ENCODE peak calls at places on chromosomes 6 and 20, in ten cellular contexts. O is fibroblast of lung, B is K562, Y is OCI-LY7, R is hepatocyte, V is HepG2, D is PC-3, N is PC-9, K is GM23248, M is neuronal stem cell. W is an unnamed sample.

GRCh38 chr6:145235207-145235606 is 500.1 kb downstream of the EPM2A start:
- DNase-seq in K (no peak), D (peak), M (no peak), O (no peak), N (no peak), R (no peak), Y (no peak), V (no peak), B (no peak), W (no peak)

GRCh38 chr6:162147805-162148204 is 579.8 kb downstream of the PRKN start:
- DNase-seq in D (no peak), K (no peak), O (no peak), M (no peak), Y (no peak), N (no peak), R (no peak), B (no peak), V (no peak), W (no peak)

GRCh38 chr6:4264076-4264475 is 128.7 kb upstream of the ECI2 start:
- DNase-seq in R (no peak), Y (no peak), V (no peak), N (no peak), O (no peak), M (no peak), B (no peak), K (no peak), D (no peak), W (no peak)

GRCh38 chr20:12729326-12729725 is 279.4 kb upstream of the SPTLC3 start:
- DNase-seq in V (no peak), R (no peak), D (peak), O (no peak), M (no peak), B (no peak), N (no peak), K (no peak), Y (no peak), W (no peak)

GRCh38 chr6:149545258-149545753 is 537 bp downstream of the PPIL4 start:
- DNase-seq in R (peak), B (peak), O (peak), N (peak), V (peak), Y (peak), K (peak), M (peak), D (peak), W (peak)

GRCh38 chr6:85452441-85452881 is 2.6 kb downstream of the NT5E start:
- DNase-seq in D (no peak), O (peak), R (no peak), B (no peak), K (peak), M (no peak), Y (no peak), V (no peak), N (no peak), W (no peak)

GRCh38 chr6:132768051-132768517 is 10.4 kb upstream of the VNN2 start:
- DNase-seq in N (no peak), O (no peak), M (peak), K (peak), Y (peak), B (peak), V (peak), D (peak), R (peak), W (peak)

GRCh38 chr20:47734870-47735269 is 50.4 kb downstream of the SULF2 start:
- DNase-seq in K (no peak), R (no peak), M (no peak), Y (no peak), V (no peak), B (no peak), N (no peak), D (no peak), O (no peak), W (no peak)

GRCh38 chr6:37432590-37432915 is 468 bp upstream of the CMTR1 start:
- DNase-seq in K (no peak), M (no peak), Y (no peak), N (no peak), V (no peak), O (no peak), D (no peak), R (peak), B (no peak), W (no peak)

GRCh38 chr20:6838181-6838826 is 70.8 kb downstream of the BMP2 start:
- DNase-seq in B (no peak), R (no peak), O (no peak), V (no peak), K (no peak), M (no peak), Y (no peak), N (no peak), D (peak), W (peak)

GRCh38 chr20:41669708-41670263 is 51.6 kb upstream of the CHD6 start:
- DNase-seq in K (peak), M (no peak), D (no peak), N (no peak), B (peak), V (no peak), R (no peak), Y (no peak), O (no peak), W (no peak)

GRCh38 chr6:14861491-14861943 is 384.4 kb upstream of the JARID2 start:
- DNase-seq in V (no peak), Y (no peak), K (no peak), M (no peak), N (no peak), O (no peak), B (peak), D (no peak), R (no peak), W (peak)

GRCh38 chr20:23200914-23201313 is 114.8 kb upstream of the CD93 start:
- DNase-seq in N (peak), R (peak), M (no peak), B (peak), K (peak), V (peak), D (peak), O (peak), Y (no peak), W (peak)

GRCh38 chr6:28488916-28489365 is 26.7 kb downstream of the GPX6 start:
- DNase-seq in Y (no peak), B (peak), M (peak), K (peak), V (peak), O (peak), D (peak), N (peak), R (peak), W (peak)

GRCh38 chr6:158519354-158519753 is 40.5 kb upstream of the TMEM181 start:
- DNase-seq in V (no peak), K (no peak), O (no peak), B (no peak), R (no peak), D (no peak), N (no peak), M (no peak), Y (no peak), W (no peak)

GRCh38 chr20:51767867-51768758 is at the start of gene ATP9A:
- DNase-seq in D (peak), Y (no peak), M (no peak), N (no peak), V (no peak), O (peak), R (peak), B (no peak), K (peak), W (peak)

GRCh38 chr6:37343248-37343647 is 10.5 kb upstream of the RNF8 start:
- DNase-seq in M (no peak), V (no peak), N (no peak), Y (no peak), O (no peak), R (no peak), B (no peak), D (no peak), K (no peak), W (no peak)

GRCh38 chr6:142833054-142833453 is 111.9 kb downstream of the HIVEP2 start:
- DNase-seq in R (no peak), K (peak), B (no peak), N (peak), D (peak), V (no peak), O (peak), M (no peak), Y (no peak), W (no peak)

GRCh38 chr6:43575105-43575771 is 600 bp downstream of the XPO5 start:
- DNase-seq in K (peak), R (peak), O (peak), N (no peak), V (peak), D (peak), Y (peak), M (peak), B (peak), W (peak)

GRCh38 chr6:147000545-147001488 is 203.4 kb upstream of the STXBP5 start:
- DNase-seq in R (peak), Y (no peak), O (peak), N (no peak), B (peak), D (no peak), V (no peak), M (no peak), K (peak), W (no peak)

GRCh38 chr6:157163434-157164159 is 159.7 kb downstream of the TMEM242 start:
- DNase-seq in B (no peak), R (no peak), D (no peak), M (no peak), K (no peak), Y (no peak), N (no peak), V (no peak), O (no peak), W (no peak)

GRCh38 chr20:2840967-2841531 is 504 bp downstream of the VPS16 start:
- DNase-seq in K (peak), B (peak), O (peak), R (peak), V (peak), Y (peak), N (no peak), M (no peak), D (peak), W (peak)

GRCh38 chr6:161828355-161828754 is 554.5 kb upstream of the AGPAT4 start:
- DNase-seq in O (no peak), Y (peak), N (no peak), D (no peak), M (no peak), V (no peak), K (no peak), B (no peak), R (no peak), W (no peak)

GRCh38 chr6:6927437-6928361 is 180.1 kb upstream of the RREB1 start:
- DNase-seq in K (peak), B (peak), O (no peak), Y (no peak), M (peak), N (no peak), D (no peak), R (no peak), V (no peak), W (peak)

GRCh38 chr6:82645536-82646230 is 282.1 kb downstream of the TPBG start:
- DNase-seq in V (no peak), B (no peak), R (no peak), O (no peak), N (no peak), M (no peak), D (peak), Y (no peak), K (no peak), W (no peak)

GRCh38 chr20:63568170-63568981 is 5.7 kb downstream of the HELZ2 start:
- DNase-seq in K (no peak), N (no peak), D (no peak), O (no peak), R (no peak), M (no peak), V (no peak), B (no peak), Y (no peak), W (no peak)

GRCh38 chr6:157184202-157185015 is 138.9 kb downstream of the TMEM242 start:
- DNase-seq in B (peak), M (peak), K (peak), N (no peak), R (peak), O (peak), Y (peak), D (peak), V (peak), W (peak)

GRCh38 chr6:157953580-157954091 is 28.0 kb upstream of the SYNJ2 start:
- DNase-seq in K (peak), V (peak), N (no peak), B (no peak), R (peak), D (no peak), M (no peak), O (no peak), Y (no peak), W (no peak)

GRCh38 chr20:61438285-61438684 is 186.2 kb downstream of the CDH4 start:
- DNase-seq in R (no peak), M (no peak), N (no peak), O (no peak), V (no peak), K (no peak), B (no peak), Y (no peak), D (no peak), W (no peak)

GRCh38 chr6:14270142-14270893 is 152.7 kb downstream of the CD83 start:
- DNase-seq in Y (no peak), B (no peak), N (no peak), D (no peak), M (no peak), O (no peak), R (no peak), K (no peak), V (no peak), W (no peak)

GRCh38 chr6:52994031-52994788 is 874 bp downstream of the GSTA4 start:
- DNase-seq in K (peak), V (peak), M (peak), N (no peak), B (no peak), D (peak), O (peak), R (peak), Y (no peak), W (peak)

DNA sequence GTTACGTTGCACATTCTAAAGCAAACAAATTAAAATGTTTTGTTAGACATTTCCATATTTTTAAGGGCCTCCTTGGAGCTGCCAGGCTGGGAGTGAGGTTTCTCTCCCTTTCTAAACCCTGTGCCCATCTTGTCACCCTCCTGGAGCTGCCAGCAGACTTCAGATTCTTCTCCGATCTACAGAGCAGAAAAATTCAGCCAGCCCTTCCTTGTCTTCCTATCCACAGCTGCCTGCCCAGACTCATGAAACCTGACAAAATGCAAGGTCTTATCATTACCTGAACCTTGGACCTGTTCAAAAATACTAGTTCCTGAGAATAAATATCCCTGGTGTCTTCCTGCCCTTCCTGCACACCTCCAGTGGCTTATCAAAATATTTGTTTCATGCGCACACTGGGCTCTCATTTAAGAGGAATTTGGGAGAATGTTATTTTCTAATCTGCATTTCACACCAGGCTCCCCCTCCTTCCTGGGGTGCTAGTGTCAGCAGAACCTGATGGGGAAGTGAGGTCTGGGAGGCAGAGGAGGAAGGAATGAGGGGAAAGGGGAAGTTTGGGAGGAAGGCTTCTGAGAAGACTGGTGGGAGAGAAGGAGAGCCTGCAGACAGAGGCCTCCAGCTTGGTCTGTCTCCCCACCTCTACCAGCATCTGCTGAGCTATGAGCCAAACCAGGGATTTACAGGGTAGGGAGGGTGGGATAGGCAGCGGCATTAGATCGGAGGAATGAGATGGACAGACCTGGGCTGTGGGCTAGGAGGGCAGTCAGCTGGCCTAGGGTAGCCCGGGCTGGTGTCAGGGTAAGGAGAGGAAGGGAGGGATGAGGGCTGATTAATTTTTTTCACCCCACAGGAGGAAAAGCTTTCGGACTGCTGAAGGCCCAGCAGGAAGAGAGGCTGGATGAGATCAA is at the start of gene AIF1:
- DNase-seq in B (peak), R (peak), V (peak), N (no peak), Y (no peak), O (no peak), M (no peak), D (no peak), K (no peak), W (no peak)
- H2AFZ ChIP-seq in B (peak), R (no peak), V (peak), N (no peak), Y (peak), O (no peak), M (peak), D (no peak), K (no peak), W (no peak)

GRCh38 chr6:45558858-45559257 is 181.1 kb upstream of the SUPT3H start:
- DNase-seq in M (no peak), K (no peak), B (no peak), V (no peak), R (no peak), D (no peak), Y (no peak), N (no peak), O (no peak), W (no peak)

GRCh38 chr6:45555981-45556771 is 178.4 kb upstream of the SUPT3H start:
- DNase-seq in K (peak), O (peak), V (peak), M (no peak), B (no peak), Y (no peak), R (peak), N (no peak), D (peak), W (peak)

GRCh38 chr6:45554596-45554995 is 176.9 kb upstream of the SUPT3H start:
- DNase-seq in B (no peak), R (no peak), O (no peak), N (no peak), Y (no peak), K (peak), V (no peak), D (peak), M (no peak), W (no peak)

GRCh38 chr6:45557454-45557853 is 179.7 kb upstream of the SUPT3H start:
- DNase-seq in B (no peak), M (no peak), O (no peak), K (no peak), V (no peak), R (no peak), D (no peak), N (no peak), Y (no peak), W (no peak)

GRCh38 chr6:45556828-45557227 is 179.1 kb upstream of the SUPT3H start:
- DNase-seq in B (no peak), M (no peak), O (no peak), K (no peak), D (no peak), Y (no peak), V (no peak), N (no peak), R (no peak), W (no peak)
- H2AFZ ChIP-seq in B (no peak), M (no peak), O (no peak), K (peak), D (no peak), Y (no peak), V (no peak), N (no peak), R (no peak), W (no peak)

GRCh38 chr6:19802656-19803055 is 34.5 kb upstream of the ID4 start:
- DNase-seq in V (no peak), R (no peak), M (no peak), Y (peak), K (no peak), D (no peak), O (no peak), N (no peak), B (no peak), W (no peak)

GRCh38 chr6:19805146-19805515 is 32.0 kb upstream of the ID4 start:
- DNase-seq in O (no peak), K (peak), D (peak), Y (no peak), B (no peak), N (no peak), R (no peak), M (no peak), V (peak), W (peak)

GRCh38 chr6:19806971-19807396 is 30.2 kb upstream of the ID4 start:
- DNase-seq in K (no peak), M (no peak), B (no peak), Y (no peak), V (no peak), O (no peak), D (no peak), R (no peak), N (no peak), W (no peak)

GRCh38 chr6:19804362-19805145 is 32.6 kb upstream of the ID4 start:
- DNase-seq in Y (peak), D (peak), K (peak), R (peak), B (peak), O (peak), N (peak), V (peak), M (peak), W (peak)

GRCh38 chr6:19803331-19804330 is 33.5 kb upstream of the ID4 start:
- DNase-seq in M (no peak), N (no peak), B (no peak), V (peak), K (peak), D (peak), Y (peak), R (peak), O (peak), W (peak)
- H2AFZ ChIP-seq in M (peak), N (peak), B (peak), V (peak), K (peak), D (peak), Y (peak), R (peak), O (peak), W (peak)

DNA sequence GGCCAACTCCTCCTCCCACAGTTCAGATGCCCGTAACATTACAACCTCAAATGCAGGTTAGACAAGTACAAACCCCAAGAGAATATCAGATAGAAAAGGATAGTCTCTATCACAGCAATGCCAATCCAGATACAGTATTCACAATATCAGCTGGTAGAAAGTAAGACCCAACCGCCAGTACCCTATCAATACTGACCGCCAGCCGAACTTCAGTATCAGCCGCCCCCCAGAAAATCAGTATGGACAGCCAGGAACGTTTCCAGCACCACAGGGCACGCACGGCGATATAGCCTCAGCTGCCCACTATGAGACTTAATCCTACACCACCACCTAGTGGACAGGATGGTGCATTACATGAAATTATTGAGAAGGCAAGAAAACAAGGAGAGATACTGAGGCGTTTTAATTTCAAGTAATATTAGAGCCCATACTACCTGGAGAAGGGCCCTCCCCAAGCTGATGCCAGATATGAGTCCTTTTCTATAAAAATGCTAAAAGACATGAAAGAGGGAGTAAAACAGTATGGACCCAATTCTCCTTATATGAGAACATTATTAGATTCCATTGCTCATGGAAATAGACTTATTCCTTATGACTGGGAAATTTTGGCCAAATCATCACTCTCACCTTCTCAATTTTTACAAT is 17.6 kb upstream of the EIF2S2 start:
- DNase-seq in B (peak), V (peak), R (peak), N (peak), K (peak), M (peak), O (peak), Y (peak), D (peak), W (peak)
- H2AFZ ChIP-seq in B (peak), V (no peak), R (peak), N (no peak), K (peak), M (peak), O (no peak), Y (peak), D (peak), W (peak)

W was measured in neural progenitor cell.